ENCODE peak calls at places on chromosome 14, in nine cellular contexts. S is A549, Z is endothelial cell, W is astrocyte of the cerebellum, K is RWPE1, O is heart left ventricle, D is RWPE2, Y is GM13976, L is fibroblast of pulmonary artery. R is an unnamed sample.

GRCh38 chr14:21525571-21525970 is 575 bp downstream of the SALL2 start:
- DNase-seq in Y (no peak), O (no peak), D (no peak), K (no peak), S (no peak), L (no peak), Z (no peak), W (no peak), R (no peak)

GRCh38 chr14:50773632-50774541 is 57.1 kb downstream of the NIN start:
- DNase-seq in L (peak), W (peak), D (no peak), Z (peak), Y (peak), K (peak), S (peak), O (no peak), R (peak)

GRCh38 chr14:67940476-67940875 is 120.9 kb downstream of the RAD51B start:
- DNase-seq in L (peak), W (no peak), Y (no peak), K (no peak), S (no peak), D (no peak), Z (no peak), O (no peak), R (no peak)

GRCh38 chr14:64812412-64812811 is 67.3 kb downstream of the SPTB start:
- DNase-seq in O (no peak), L (no peak), K (peak), S (no peak), Z (no peak), W (no peak), Y (peak), D (no peak), R (peak)

GRCh38 chr14:43539210-43539609 is 967.9 kb downstream of the FSCB start:
- DNase-seq in K (peak), S (peak), D (no peak), O (no peak), Z (peak), W (no peak), Y (no peak), L (peak), R (peak)

GRCh38 chr14:60151715-60152114 is 13.5 kb downstream of the DHRS7 start:
- DNase-seq in Y (no peak), D (peak), K (peak), Z (no peak), O (peak), W (no peak), S (peak), L (peak), R (peak)

GRCh38 chr14:77024171-77024627 is 4.3 kb downstream of the IRF2BPL start:
- DNase-seq in S (peak), K (no peak), Z (no peak), Y (peak), W (no peak), O (peak), D (no peak), L (peak), R (no peak)

GRCh38 chr14:103103461-103104388 is 9.2 kb downstream of the EXOC3L4 start:
- DNase-seq in L (peak), W (no peak), Y (no peak), K (peak), S (peak), O (no peak), Z (no peak), D (no peak), R (peak)

GRCh38 chr14:92783813-92784431 is 10.2 kb upstream of the GOLGA5 start:
- DNase-seq in K (peak), D (no peak), W (peak), Z (peak), L (peak), Y (peak), S (peak), O (peak), R (peak)

GRCh38 chr14:24481622-24482324 is 26.3 kb downstream of the CMA1 start:
- DNase-seq in O (no peak), Y (peak), S (peak), W (no peak), Z (peak), D (no peak), L (peak), K (peak), R (peak)

GRCh38 chr14:96187216-96188050 is 17.2 kb upstream of the BDKRB2 start:
- DNase-seq in D (no peak), Z (no peak), L (no peak), W (peak), Y (no peak), S (no peak), O (no peak), K (no peak), R (no peak)

GRCh38 chr14:99899578-99900178 is 106.5 kb downstream of the EML1 start:
- DNase-seq in L (peak), W (peak), Z (no peak), K (peak), S (peak), Y (no peak), D (no peak), O (no peak), R (peak)

GRCh38 chr14:20477211-20477876 is 8.1 kb downstream of the PNP start:
- DNase-seq in Z (no peak), L (peak), Y (no peak), S (no peak), W (no peak), O (peak), D (no peak), K (no peak), R (peak)

GRCh38 chr14:100530270-100531072 is 56.7 kb downstream of the BEGAIN start:
- DNase-seq in Y (no peak), K (no peak), W (no peak), S (no peak), L (no peak), Z (no peak), D (peak), O (peak), R (no peak)

GRCh38 chr14:59363545-59364226 is 101.5 kb downstream of the GPR135 start:
- DNase-seq in O (no peak), Z (no peak), D (peak), W (no peak), K (peak), L (peak), S (peak), Y (no peak), R (peak)

GRCh38 chr14:36657409-36658090 is 4.1 kb upstream of the PAX9 start:
- DNase-seq in O (no peak), S (no peak), Z (no peak), W (no peak), D (peak), Y (peak), K (no peak), L (no peak), R (no peak)

GRCh38 chr14:66507181-66507721 is 696 bp upstream of the GPHN start:
- DNase-seq in Y (no peak), W (no peak), D (no peak), S (no peak), K (no peak), Z (no peak), L (no peak), O (no peak), R (peak)

GRCh38 chr14:21476526-21476924 is 234 bp downstream of the RAB2B start:
- DNase-seq in Y (peak), K (peak), Z (peak), L (no peak), S (no peak), D (peak), W (peak), O (peak), R (peak)

GRCh38 chr14:77502109-77502782 is 3.6 kb upstream of the ISM2 start:
- DNase-seq in Z (no peak), W (no peak), K (no peak), Y (no peak), O (no peak), S (no peak), L (no peak), D (no peak), R (no peak)

GRCh38 chr14:41609704-41610183 is 3.1 kb downstream of the LRFN5 start:
- DNase-seq in Z (peak), D (no peak), W (no peak), L (peak), K (no peak), O (no peak), S (peak), Y (no peak), R (no peak)

GRCh38 chr14:96170961-96171592 is 33.6 kb upstream of the BDKRB2 start:
- DNase-seq in Z (no peak), S (no peak), W (no peak), O (no peak), L (no peak), Y (no peak), K (no peak), D (peak), R (no peak)

GRCh38 chr14:80621701-80622100 is 319.8 kb downstream of the CEP128 start:
- DNase-seq in L (peak), Y (no peak), O (no peak), K (peak), Z (no peak), D (no peak), W (no peak), S (peak), R (peak)

GRCh38 chr14:92917041-92917940 is 5.7 kb upstream of the CHGA start:
- DNase-seq in W (no peak), D (no peak), O (no peak), L (no peak), Y (no peak), Z (no peak), K (no peak), S (no peak), R (no peak)

GRCh38 chr14:75970989-75971388 is 10.8 kb downstream of the TGFB3 start:
- DNase-seq in L (no peak), O (no peak), W (no peak), Y (no peak), Z (no peak), S (no peak), D (no peak), K (no peak), R (no peak)
- TF ChIP-seq CTCF in L (no peak), O (no peak), W (no peak), Y (no peak), Z (no peak), S (no peak), D (no peak), K (no peak), R (no peak)

GRCh38 chr14:23346693-23347405 is 5.8 kb downstream of the SLC22A17 start:
- DNase-seq in O (no peak), K (no peak), D (no peak), L (no peak), W (no peak), Y (no peak), Z (no peak), S (no peak), R (no peak)

GRCh38 chr14:23348297-23348655 is 4.4 kb downstream of the SLC22A17 start:
- DNase-seq in D (no peak), Z (no peak), Y (peak), K (no peak), S (no peak), W (no peak), L (no peak), O (no peak), R (no peak)

GRCh38 chr14:23345987-23346692 is 6.5 kb downstream of the SLC22A17 start:
- DNase-seq in S (no peak), Z (no peak), L (no peak), D (no peak), W (no peak), Y (no peak), K (no peak), O (no peak), R (no peak)

GRCh38 chr14:23347406-23348296 is 5.0 kb downstream of the SLC22A17 start:
- DNase-seq in K (no peak), O (no peak), S (no peak), Y (peak), Z (no peak), L (no peak), W (no peak), D (no peak), R (no peak)

DNA sequence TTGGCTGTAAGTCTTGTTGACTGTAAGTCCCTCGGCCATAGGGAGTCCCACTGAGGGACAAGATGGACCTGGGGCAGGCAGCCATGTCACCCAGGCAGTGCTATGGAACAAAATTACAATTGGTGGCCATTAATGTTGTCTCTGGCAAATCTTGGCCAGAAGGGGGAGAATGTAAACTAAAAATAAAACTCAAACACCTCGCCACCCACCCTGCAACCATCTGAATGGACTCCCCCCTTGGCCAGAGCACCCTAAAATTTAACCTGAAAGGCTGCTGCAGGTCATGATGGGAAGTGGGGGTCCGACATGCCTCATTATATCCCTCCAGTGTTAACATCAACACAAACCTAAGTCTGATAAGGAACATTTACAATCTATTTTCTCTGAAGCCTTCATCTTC is 8.2 kb downstream of the SLC22A17 start:
- DNase-seq in L (no peak), S (no peak), K (no peak), D (no peak), Z (no peak), W (no peak), O (no peak), Y (no peak), R (no peak)
- TF ChIP-seq CTCF in L (no peak), S (no peak), K (no peak), D (peak), Z (no peak), W (no peak), O (no peak), Y (no peak), R (no peak)

DNA sequence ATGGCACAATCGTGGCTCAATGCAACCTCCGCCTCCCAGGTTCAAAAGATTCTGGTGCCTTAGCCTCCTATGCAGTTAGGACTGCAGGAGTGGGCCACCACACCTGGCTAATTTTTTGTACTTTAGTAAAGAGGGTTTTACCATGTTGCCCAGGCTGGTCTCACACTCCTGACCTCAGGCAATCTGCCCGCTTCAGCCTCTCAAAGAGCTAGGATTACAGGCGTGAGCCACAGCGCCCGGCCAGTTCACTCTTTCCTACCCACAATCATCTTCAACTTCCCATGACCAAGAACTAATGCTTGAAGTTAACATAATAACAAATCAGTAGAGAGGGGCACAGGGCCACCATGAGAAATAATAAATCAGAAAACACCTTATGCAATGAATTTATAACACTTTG is 82.4 kb downstream of the HECTD1 start:
- DNase-seq in S (no peak), D (no peak), Y (no peak), O (no peak), W (no peak), L (no peak), K (no peak), Z (no peak), R (no peak)
- TF ChIP-seq CTCF in S (no peak), D (no peak), Y (no peak), O (no peak), W (no peak), L (no peak), K (no peak), Z (no peak), R (no peak)

GRCh38 chr14:90897022-90897421 is 80.8 kb upstream of the TTC7B start:
- DNase-seq in W (no peak), O (no peak), Y (no peak), S (no peak), L (no peak), Z (no peak), D (no peak), K (no peak), R (no peak)

GRCh38 chr14:90905531-90905930 is 89.3 kb upstream of the TTC7B start:
- DNase-seq in W (no peak), Y (peak), L (no peak), O (no peak), S (no peak), Z (no peak), K (no peak), D (no peak), R (peak)

GRCh38 chr14:90903101-90903500 is 86.9 kb upstream of the TTC7B start:
- DNase-seq in O (peak), W (peak), K (peak), S (peak), Z (peak), L (peak), Y (peak), D (no peak), R (peak)

DNA sequence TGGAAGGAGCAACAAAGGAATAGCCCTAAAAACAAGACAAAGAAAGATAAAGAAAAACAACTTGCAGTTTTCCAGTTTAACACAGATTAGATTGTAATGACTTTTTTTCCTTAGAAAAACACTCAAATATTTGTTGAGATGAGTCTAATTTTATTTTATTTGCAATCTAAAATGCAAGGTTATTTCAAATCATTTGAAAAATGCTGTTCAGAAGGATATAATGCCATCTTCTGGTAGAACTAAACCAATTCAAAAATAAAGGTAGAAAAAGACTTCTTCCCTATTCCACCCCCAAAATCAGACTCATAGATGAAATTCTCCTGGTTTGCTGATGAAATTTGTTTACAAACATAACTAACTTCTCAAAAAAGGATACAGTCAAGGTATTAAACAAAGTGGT is 84.5 kb upstream of the TTC7B start:
- DNase-seq in Z (no peak), W (no peak), D (no peak), O (no peak), Y (no peak), K (no peak), L (peak), S (no peak), R (peak)
- TF ChIP-seq CTCF in Z (no peak), W (no peak), D (peak), O (peak), Y (no peak), K (peak), L (peak), S (peak), R (no peak)

GRCh38 chr14:82011460-82011859 is 477.8 kb upstream of the SEL1L start:
- DNase-seq in K (no peak), Z (no peak), W (no peak), L (no peak), Y (no peak), D (no peak), O (no peak), S (no peak), R (no peak)

GRCh38 chr14:82003418-82003817 is 469.8 kb upstream of the SEL1L start:
- DNase-seq in W (no peak), Z (no peak), Y (no peak), S (no peak), L (no peak), D (no peak), K (no peak), O (no peak), R (no peak)

GRCh38 chr14:82009993-82010392 is 476.3 kb upstream of the SEL1L start:
- DNase-seq in D (no peak), L (no peak), S (no peak), O (no peak), W (no peak), K (no peak), Z (no peak), Y (no peak), R (no peak)

DNA sequence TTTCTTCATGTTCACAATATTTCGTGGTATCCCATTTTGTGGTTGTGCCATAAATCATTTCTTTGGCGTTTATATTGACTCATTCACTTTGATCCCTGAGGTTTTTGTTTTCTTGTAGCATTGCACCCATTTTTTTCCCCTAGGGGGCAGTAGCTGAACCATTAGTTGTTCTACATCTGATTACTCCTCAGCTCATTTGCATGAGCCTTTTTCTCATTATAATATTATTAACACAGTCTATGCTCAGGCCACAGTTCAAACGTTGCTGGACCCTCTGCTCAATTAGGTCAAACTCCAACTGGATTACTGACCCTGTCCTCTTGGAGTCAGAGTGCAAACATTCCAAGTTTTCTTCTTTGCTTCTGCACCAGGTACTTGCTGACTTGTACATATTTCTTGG is 475.4 kb upstream of the SEL1L start:
- DNase-seq in W (no peak), K (no peak), L (no peak), Y (no peak), D (no peak), Z (no peak), S (no peak), O (no peak), R (no peak)
- TF ChIP-seq CTCF in W (no peak), K (no peak), L (no peak), Y (no peak), D (peak), Z (peak), S (no peak), O (no peak), R (no peak)

GRCh38 chr14:105012171-105012985 is 8.5 kb downstream of the CDCA4 start:
- DNase-seq in W (no peak), K (no peak), Y (no peak), S (peak), O (no peak), L (no peak), D (no peak), Z (no peak), R (peak)
- TF ChIP-seq CTCF in W (peak), K (peak), Y (no peak), S (peak), O (peak), L (peak), D (peak), Z (no peak), R (peak)

GRCh38 chr14:49745191-49745590 is 22.8 kb upstream of the KLHDC2 start:
- DNase-seq in Y (no peak), S (no peak), L (no peak), O (no peak), D (no peak), K (no peak), W (no peak), Z (no peak), R (no peak)
- TF ChIP-seq CTCF in Y (no peak), S (no peak), L (no peak), O (no peak), D (no peak), K (no peak), W (no peak), Z (no peak), R (no peak)

R was measured in bronchial epithelial cell.